ENCODE peak calls at places on chromosomes 6 and 20, in seven cellular contexts. L is lower leg skin, H is mucosa of descending colon, M is esophagus squamous epithelium, C is BE2C, T is endothelial cell, U is omental fat pad. Q is an unnamed sample.

GRCh38 chr20:58797371-58798050 is 53.2 kb downstream of the GNAS-AS1 start:
- DNase-seq in M (no peak), H (no peak), L (no peak), C (no peak), U (no peak), T (no peak), Q (no peak)

GRCh38 chr6:16409531-16410441 is 171.4 kb downstream of the GMPR start:
- DNase-seq in C (peak), M (peak), L (peak), T (peak), U (peak), H (peak), Q (peak)

GRCh38 chr20:57680934-57681914 is 28.6 kb downstream of the PMEPA1 start:
- DNase-seq in H (no peak), M (no peak), T (no peak), U (no peak), C (no peak), L (no peak), Q (no peak)

GRCh38 chr20:51712501-51713212 is 55.5 kb downstream of the ATP9A start:
- DNase-seq in U (no peak), T (peak), C (no peak), M (no peak), L (no peak), H (no peak), Q (peak)

GRCh38 chr6:168681748-168682147 is 240.8 kb downstream of the SMOC2 start:
- DNase-seq in U (no peak), L (no peak), T (no peak), M (no peak), H (no peak), C (no peak), Q (no peak)

GRCh38 chr6:142406131-142406530 is 104.3 kb downstream of the ADGRG6 start:
- DNase-seq in L (no peak), T (no peak), H (no peak), U (no peak), C (no peak), M (no peak), Q (no peak)

GRCh38 chr6:30844118-30844535 is 40.2 kb upstream of the DDR1 start:
- DNase-seq in L (no peak), M (no peak), H (no peak), U (no peak), C (no peak), T (no peak), Q (no peak)

GRCh38 chr6:12955996-12956395 is 239.4 kb downstream of the PHACTR1 start:
- DNase-seq in M (no peak), L (no peak), C (no peak), T (no peak), H (no peak), U (no peak), Q (no peak)

GRCh38 chr6:3997144-3997770 is 81.7 kb downstream of the FAM217A start:
- DNase-seq in L (no peak), M (no peak), U (no peak), T (no peak), H (no peak), C (no peak), Q (peak)

GRCh38 chr20:10673176-10673830 is 496 bp downstream of the JAG1 start:
- DNase-seq in C (peak), T (peak), M (no peak), L (no peak), H (peak), U (no peak), Q (no peak)

GRCh38 chr20:36847009-36847709 is 28.8 kb upstream of the TLDC2 start:
- DNase-seq in U (no peak), L (peak), T (no peak), M (no peak), C (no peak), H (no peak), Q (peak)

GRCh38 chr20:3392756-3393155 is 14.7 kb downstream of the DNAAF9 start:
- DNase-seq in T (no peak), H (no peak), M (no peak), U (no peak), L (no peak), C (no peak), Q (no peak)

GRCh38 chr6:69632932-69633331 is 163.9 kb downstream of the LMBRD1 start:
- DNase-seq in L (no peak), T (no peak), M (no peak), C (no peak), U (no peak), H (no peak), Q (no peak)

GRCh38 chr20:59031326-59032022 is 661 bp downstream of the ATP5F1E start:
- DNase-seq in T (no peak), C (no peak), U (no peak), M (no peak), H (no peak), L (no peak), Q (no peak)

GRCh38 chr6:161922631-161923119 is 648.8 kb upstream of the AGPAT4 start:
- DNase-seq in L (no peak), H (peak), T (peak), M (no peak), C (peak), U (no peak), Q (peak)
- TF ChIP-seq CTCF in L (no peak), H (no peak), T (peak), M (no peak), C (peak), U (no peak), Q (peak)

GRCh38 chr6:88422831-88423230 is 256.7 kb upstream of the CNR1 start:
- DNase-seq in L (no peak), M (no peak), U (no peak), T (no peak), H (no peak), C (peak), Q (no peak)
- TF ChIP-seq CTCF in L (no peak), M (no peak), U (no peak), T (no peak), H (no peak), C (peak), Q (peak)

GRCh38 chr20:1154224-1154623 is 30.6 kb downstream of the TMEM74B start:
- DNase-seq in C (no peak), L (no peak), U (no peak), H (no peak), M (no peak), T (no peak), Q (no peak)

GRCh38 chr20:1150968-1151367 is 32.6 kb downstream of the PSMF1 start:
- DNase-seq in H (no peak), U (no peak), C (no peak), M (no peak), L (no peak), T (no peak), Q (no peak)

GRCh38 chr20:1150218-1150617 is 31.8 kb downstream of the PSMF1 start:
- DNase-seq in L (no peak), M (no peak), U (no peak), T (no peak), C (no peak), H (no peak), Q (no peak)

GRCh38 chr20:1155342-1155741 is 29.4 kb downstream of the TMEM74B start:
- DNase-seq in M (no peak), C (no peak), U (no peak), T (no peak), L (no peak), H (no peak), Q (no peak)

GRCh38 chr20:1154734-1155133 is 30.0 kb downstream of the TMEM74B start:
- DNase-seq in H (no peak), C (no peak), L (no peak), U (no peak), T (no peak), M (no peak), Q (no peak)
- TF ChIP-seq CTCF in H (no peak), C (no peak), L (no peak), U (no peak), T (no peak), M (no peak), Q (no peak)

GRCh38 chr20:33211817-33212424 is 5.2 kb upstream of the BPIFA3 start:
- DNase-seq in C (peak), H (no peak), T (peak), L (no peak), M (no peak), U (no peak), Q (peak)
- TF ChIP-seq CTCF in C (peak), H (no peak), T (peak), L (no peak), M (peak), U (no peak), Q (peak)

DNA sequence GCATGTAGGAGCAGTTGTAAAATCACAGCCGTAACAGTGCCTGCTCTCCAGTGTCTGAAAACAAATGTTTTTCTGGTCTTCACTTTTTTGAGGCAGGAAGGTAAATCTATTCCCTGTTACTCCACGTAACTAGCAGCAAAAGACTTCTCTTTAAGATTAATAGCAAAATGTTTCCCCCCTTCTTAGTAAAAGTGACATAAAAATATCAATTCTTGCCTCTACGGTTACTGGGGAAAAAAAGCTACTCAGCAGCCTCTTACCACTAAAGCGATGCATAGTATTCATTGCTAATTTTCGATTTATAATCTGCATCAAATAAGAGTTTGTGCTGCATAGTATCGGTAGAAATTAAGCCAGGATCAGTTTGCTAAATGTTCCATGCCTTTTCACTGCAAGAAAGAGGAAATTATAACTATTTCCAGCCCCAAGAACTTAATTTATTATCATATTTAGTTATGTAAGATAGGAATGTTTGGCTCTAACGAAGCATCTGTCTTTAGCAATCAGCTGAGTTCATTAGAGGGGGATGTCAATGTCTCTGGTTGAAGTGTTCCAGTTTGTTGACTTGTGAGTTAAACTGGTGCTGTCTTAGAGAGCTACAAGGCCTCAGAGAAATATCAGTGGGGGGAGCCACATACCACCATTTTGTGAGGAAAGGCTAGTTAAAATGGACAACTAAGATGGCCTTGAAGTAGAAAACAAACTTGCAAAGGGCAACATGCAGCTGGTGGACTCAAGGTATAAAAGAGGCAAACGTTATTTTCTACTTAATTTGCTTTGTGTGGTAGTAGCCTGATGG is 630 bp upstream of the TSPYL1 start:
- DNase-seq in H (no peak), U (no peak), M (no peak), L (no peak), T (no peak), C (no peak), Q (peak)
- TF ChIP-seq CTCF in H (no peak), U (no peak), M (no peak), L (no peak), T (no peak), C (no peak), Q (no peak)

GRCh38 chr20:17611290-17611539 is 41.3 kb downstream of the DSTN start:
- DNase-seq in L (peak), C (no peak), H (no peak), T (peak), U (no peak), M (no peak), Q (no peak)
- TF ChIP-seq CTCF in L (no peak), C (no peak), H (no peak), T (no peak), U (no peak), M (no peak), Q (peak)

Q was measured in astrocyte of the spinal cord.